ENCODE peak calls at places on chromosomes 2 and 18, in four cellular contexts. P, E, J and F are unnamed samples.

GRCh38 chr18:59957957-59958356 is 58.2 kb downstream of the PMAIP1 start:
- DNase-seq in P (peak; percentile 15), E (peak; percentile 5), J (peak; percentile 98), F (peak; percentile 71)

GRCh38 chr2:60549250-60550150 is 4.0 kb downstream of the BCL11A start:
- DNase-seq in J (no peak), E (peak; percentile 81), P (peak; percentile 61), F (no peak)

GRCh38 chr2:239820836-239821693 is 204.1 kb downstream of the NDUFA10 start:
- DNase-seq in P (no peak), J (no peak), E (no peak), F (peak; percentile 23)

GRCh38 chr2:29075894-29076700 is 1.8 kb upstream of the PCARE start:
- DNase-seq in P (no peak), J (no peak), E (no peak), F (no peak)

GRCh38 chr2:107027205-107027604 is 141.2 kb upstream of the ST6GAL2 start:
- DNase-seq in E (no peak), P (no peak), J (no peak), F (no peak)

GRCh38 chr18:24054130-24054529 is 39.6 kb downstream of the TTC39C start:
- DNase-seq in E (no peak), J (no peak), P (peak; percentile 23), F (no peak)

GRCh38 chr18:629303-630150 is 27.9 kb upstream of the TYMS start:
- DNase-seq in P (no peak), E (peak; percentile 39), J (no peak), F (no peak)

GRCh38 chr2:238290079-238290478 is 1.7 kb upstream of the PER2 start:
- DNase-seq in P (no peak), E (peak; percentile 47), J (peak; percentile 98), F (peak; percentile 90)

GRCh38 chr2:73832905-73833304 is 4.1 kb downstream of the STAMBP start:
- DNase-seq in J (no peak), P (no peak), E (no peak), F (no peak)

GRCh38 chr18:62329676-62330454 is 4.8 kb downstream of the TNFRSF11A start:
- DNase-seq in J (no peak), P (peak; percentile 67), E (no peak), F (peak; percentile 65)

GRCh38 chr2:10771786-10772185 is 40.8 kb downstream of the PDIA6 start:
- DNase-seq in P (no peak), E (no peak), J (no peak), F (no peak)

GRCh38 chr2:101380376-101380775 is 6.9 kb downstream of the CREG2 start:
- DNase-seq in E (peak; percentile 89), J (no peak), P (peak; percentile 86), F (no peak)

GRCh38 chr2:147351789-147352188 is 493.0 kb upstream of the ACVR2A start:
- DNase-seq in P (no peak), E (no peak), J (peak; percentile 16), F (no peak)